ENCODE peak calls at places on chromosome 22, in five cellular contexts. A is astrocyte of the spinal cord, F is body of pancreas, B is fibroblast of mammary gland, O is tibial artery. S is an unnamed sample.

GRCh38 chr22:48453751-48454485 is 1373.8 kb downstream of the BRD1 start:
- DNase-seq in A (no peak), F (no peak), B (no peak), O (peak; percentile 12), S (no peak)

GRCh38 chr22:17628304-17629166 is at the start of gene ATP6V1E1:
- DNase-seq in A (peak; percentile 97), F (peak; percentile 97), B (peak; percentile 96), O (peak; percentile 98), S (peak; percentile 81)

GRCh38 chr22:47316020-47316419 is 553.6 kb downstream of the TBC1D22A start:
- DNase-seq in A (no peak), F (no peak), B (no peak), O (no peak), S (no peak)

GRCh38 chr22:17264321-17265052 is 45.3 kb upstream of the ADA2 start:
- DNase-seq in A (peak; percentile 48), F (no peak), B (peak; percentile 28), O (no peak), S (no peak)

GRCh38 chr22:29141078-29141688 is 64.5 kb upstream of the EMID1 start:
- DNase-seq in A (no peak), F (no peak), B (no peak), O (no peak), S (no peak)

GRCh38 chr22:30246962-30247376 is 410 bp upstream of the LIF start:
- DNase-seq in A (no peak), F (no peak), B (no peak), O (no peak), S (no peak)

GRCh38 chr22:24553597-24554315 is 1.2 kb downstream of the GUCD1 start:
- DNase-seq in A (peak; percentile 3), F (no peak), B (no peak), O (no peak), S (no peak)

GRCh38 chr22:22663861-22664800 is 19.7 kb downstream of the GGTLC2 start:
- DNase-seq in A (no peak), F (no peak), B (no peak), O (no peak), S (no peak)

GRCh38 chr22:46827072-46827780 is 64.8 kb downstream of the TBC1D22A start:
- DNase-seq in A (no peak), F (no peak), B (no peak), O (no peak), S (no peak)

GRCh38 chr22:23315341-23315917 is 135.1 kb downstream of the BCR start:
- DNase-seq in A (peak; percentile 76), F (peak; percentile 64), B (peak; percentile 68), O (peak; percentile 72), S (no peak)

GRCh38 chr22:40612291-40612740 is 24.2 kb downstream of the MRTFA start:
- DNase-seq in A (no peak), F (no peak), B (no peak), O (no peak), S (no peak)

GRCh38 chr22:46731246-46732040 is 6.6 kb downstream of the CERK start:
- DNase-seq in A (no peak), F (peak; percentile 80), B (no peak), O (no peak), S (no peak)

GRCh38 chr22:30747493-30747892 is 52.8 kb downstream of the OSBP2 start:
- DNase-seq in A (no peak), F (no peak), B (no peak), O (no peak), S (no peak)

GRCh38 chr22:42596376-42596775 is 18.3 kb downstream of the POLDIP3 start:
- DNase-seq in A (peak; percentile 27), F (no peak), B (no peak), O (no peak), S (no peak)

GRCh38 chr22:20843501-20843900 is 15.1 kb downstream of the PI4KA start:
- DNase-seq in A (no peak), F (no peak), B (no peak), O (no peak), S (no peak)

GRCh38 chr22:31177420-31178162 is 17.6 kb downstream of the RNF185 start:
- DNase-seq in A (peak; percentile 87), F (no peak), B (peak; percentile 84), O (no peak), S (peak; percentile 76)

GRCh38 chr22:29907753-29908515 is 25.0 kb downstream of the MTMR3 start:
- DNase-seq in A (peak; percentile 97), F (peak; percentile 87), B (peak; percentile 95), O (no peak), S (peak; percentile 77)

GRCh38 chr22:45064313-45065268 is 54.8 kb upstream of the PHF21B start:
- DNase-seq in A (peak; percentile 87), F (no peak), B (peak; percentile 91), O (no peak), S (no peak)

GRCh38 chr22:22977479-22978200 is 90.0 kb downstream of the IGLL5 start:
- DNase-seq in A (no peak), F (no peak), B (no peak), O (no peak), S (no peak)

GRCh38 chr22:36606114-36606513 is 77.1 kb upstream of the EIF3D start:
- DNase-seq in A (no peak), F (peak; percentile 43), B (no peak), O (peak; percentile 54), S (no peak)

GRCh38 chr22:39859903-39860588 is 33.5 kb downstream of the ENTHD1 start:
- DNase-seq in A (no peak), F (no peak), B (no peak), O (no peak), S (no peak)

GRCh38 chr22:47295226-47295901 is 532.9 kb downstream of the TBC1D22A start:
- DNase-seq in A (no peak), F (no peak), B (no peak), O (no peak), S (no peak)

GRCh38 chr22:25572708-25573161 is 8.3 kb downstream of the GRK3 start:
- DNase-seq in A (no peak), F (no peak), B (no peak), O (no peak), S (no peak)

GRCh38 chr22:47484960-47485571 is 722.6 kb downstream of the TBC1D22A start:
- DNase-seq in A (no peak), F (no peak), B (no peak), O (no peak), S (no peak)

GRCh38 chr22:46072030-46072881 is 78.1 kb upstream of the PPARA start:
- DNase-seq in A (peak; percentile 57), F (peak; percentile 63), B (peak; percentile 42), O (peak; percentile 79), S (no peak)

GRCh38 chr22:48566741-48567140 is 1260.9 kb downstream of the BRD1 start:
- DNase-seq in A (no peak), F (no peak), B (no peak), O (no peak), S (no peak)

GRCh38 chr22:46582281-46582811 is 37.8 kb upstream of the GRAMD4 start:
- DNase-seq in A (no peak), F (no peak), B (no peak), O (no peak), S (no peak)

GRCh38 chr22:17871726-17872458 is 97.6 kb upstream of the BID start:
- DNase-seq in A (no peak), F (no peak), B (no peak), O (no peak), S (no peak)

GRCh38 chr22:49670610-49671330 is 156.9 kb downstream of the BRD1 start:
- DNase-seq in A (no peak), F (peak; percentile 9), B (no peak), O (peak; percentile 61), S (no peak)

GRCh38 chr22:49672013-49672516 is 155.6 kb downstream of the BRD1 start:
- DNase-seq in A (no peak), F (no peak), B (no peak), O (no peak), S (no peak)

GRCh38 chr22:49673048-49673447 is 154.6 kb downstream of the BRD1 start:
- DNase-seq in A (no peak), F (no peak), B (no peak), O (no peak), S (no peak)

GRCh38 chr22:49674479-49674830 is 153.2 kb downstream of the BRD1 start:
- DNase-seq in A (no peak), F (peak; percentile 4), B (no peak), O (no peak), S (no peak)

GRCh38 chr22:49671331-49672012 is 156.2 kb downstream of the BRD1 start:
- DNase-seq in A (no peak), F (peak; percentile 7), B (no peak), O (peak; percentile 21), S (no peak)
- H3K4me3 ChIP-seq in A (no peak overlapping the region), F (no peak overlapping the region), B (no peak overlapping the region), O (no peak overlapping the region), S (no peak overlapping the region)

DNA sequence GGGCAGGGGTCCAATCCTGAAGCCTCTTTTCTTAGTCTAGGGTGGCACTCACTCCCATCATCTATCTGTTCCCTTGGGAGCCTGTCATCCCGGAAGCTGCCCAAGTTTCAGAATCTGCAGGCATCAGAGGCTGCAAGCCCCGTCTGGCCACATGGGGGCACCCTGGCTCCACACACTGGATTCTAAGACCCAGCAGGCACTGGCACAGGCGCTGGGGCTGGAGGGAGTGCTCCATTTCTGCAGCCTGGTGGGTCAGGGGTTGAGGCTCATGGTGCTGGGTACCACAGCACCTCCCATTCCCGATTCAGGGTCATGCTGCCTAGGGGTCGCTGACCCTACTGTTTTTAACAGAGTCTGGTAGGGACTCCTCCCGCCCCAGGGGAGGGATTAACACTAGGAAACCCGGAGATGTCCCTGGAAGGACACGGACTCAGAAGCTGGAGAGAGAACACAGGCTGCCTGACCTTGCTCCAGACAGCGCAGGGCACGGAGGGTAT is 243.9 kb upstream of the SYN3 start:
- DNase-seq in A (peak; percentile 47), F (peak; percentile 82), B (peak; percentile 69), O (peak; percentile 81), S (no peak)
- TF ChIP-seq CTCF in A (peak; percentile 95), F (peak; percentile 89), B (peak; percentile 93), O (peak; percentile 97), S (peak; percentile 99)

GRCh38 chr22:37816543-37817180 is 6.5 kb upstream of the GALR3 start:
- DNase-seq in A (no peak), F (no peak), B (no peak), O (no peak), S (no peak)

GRCh38 chr22:37818397-37819099 is 4.6 kb upstream of the GALR3 start:
- DNase-seq in A (peak; percentile 49), F (peak; percentile 53), B (peak; percentile 51), O (no peak), S (no peak)

GRCh38 chr22:37820350-37820749 is 2.8 kb upstream of the GALR3 start:
- DNase-seq in A (no peak), F (no peak), B (no peak), O (no peak), S (no peak)

GRCh38 chr22:37817705-37818311 is 5.4 kb upstream of the GALR3 start:
- DNase-seq in A (peak; percentile 81), F (peak; percentile 93), B (peak; percentile 74), O (peak; percentile 90), S (no peak)

GRCh38 chr22:37819100-37819433 is 4.1 kb upstream of the GALR3 start:
- DNase-seq in A (no peak), F (no peak), B (no peak), O (no peak), S (no peak)
- H3K4me3 ChIP-seq in A (no peak overlapping the region), F (no peak overlapping the region), B (no peak overlapping the region), O (peak overlapping the region; percentile 40), S (peak overlapping the region; percentile 35)

DNA sequence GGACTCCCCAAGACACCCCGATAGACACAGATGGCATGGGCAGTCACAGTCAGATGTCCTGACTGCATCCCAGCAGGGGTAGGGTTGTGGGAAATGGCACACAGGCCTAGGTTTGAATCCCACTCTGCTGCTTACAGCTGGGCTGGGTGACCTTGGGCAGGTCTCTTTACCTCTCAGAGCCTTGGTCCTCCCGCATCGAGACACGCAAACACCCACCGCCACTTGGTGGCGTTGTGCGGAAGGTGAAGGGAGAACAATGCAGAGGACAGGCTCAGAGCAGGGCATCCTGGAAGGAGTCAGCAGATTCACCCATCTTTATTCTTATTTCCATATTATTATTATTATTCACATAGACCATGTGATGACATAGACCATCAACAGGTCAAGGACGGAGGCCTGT is 140.5 kb downstream of the MIAT start:
- DNase-seq in A (no peak), F (no peak), B (no peak), O (no peak), S (no peak)
- TF ChIP-seq CTCF in A (no peak), F (no peak), B (peak; percentile 2), O (no peak), S (peak; percentile 11)